ENCODE peak calls at places on chromosomes 12 and 14, in nine cellular contexts. B, O, P, U, Z, D, T, W and I are unnamed samples. For H3K4me1, the result is how much of the 10 kb centered on the place peaks cover.

GRCh38 chr12:92194566-92194965 is 48.9 kb upstream of the BTG1 start:
- DNase-seq in B (no peak), O (no peak), P (no peak), U (no peak), Z (no peak), D (no peak), T (no peak), W (no peak), I (no peak)

GRCh38 chr14:96189288-96189711 is 15.3 kb upstream of the BDKRB2 start:
- DNase-seq in B (no peak), O (no peak), P (no peak), U (peak), Z (no peak), D (no peak), T (no peak), W (no peak), I (no peak)

GRCh38 chr12:11075642-11076041 is 13.5 kb upstream of the TAS2R46 start:
- DNase-seq in B (no peak), O (no peak), P (no peak), U (no peak), Z (no peak), D (no peak), T (no peak), W (no peak), I (no peak)

GRCh38 chr12:25884024-25884919 is 74.2 kb upstream of the RASSF8 start:
- DNase-seq in B (no peak), O (no peak), P (no peak), U (no peak), Z (no peak), D (no peak), T (no peak), W (no peak), I (no peak)

GRCh38 chr14:99047436-99048110 is 224.4 kb downstream of the BCL11B start:
- DNase-seq in B (peak), O (no peak), P (no peak), U (no peak), Z (no peak), D (no peak), T (no peak), W (no peak), I (no peak)

GRCh38 chr12:111093428-111094142 is 173.2 kb upstream of the MYL2 start:
- DNase-seq in B (peak), O (no peak), P (no peak), U (no peak), Z (no peak), D (no peak), T (no peak), W (no peak), I (no peak)

GRCh38 chr14:77469041-77469440 is 11.1 kb downstream of the AHSA1 start:
- DNase-seq in B (no peak), O (no peak), P (no peak), U (no peak), Z (no peak), D (no peak), T (no peak), W (no peak), I (no peak)

GRCh38 chr12:109134186-109134917 is 18.0 kb downstream of the ACACB start:
- DNase-seq in B (no peak), O (peak), P (peak), U (peak), Z (peak), D (no peak), T (peak), W (peak), I (no peak)

GRCh38 chr14:58307597-58308316 is 9.4 kb downstream of the ARID4A start:
- DNase-seq in B (no peak), O (no peak), P (no peak), U (no peak), Z (no peak), D (no peak), T (no peak), W (no peak), I (no peak)

GRCh38 chr14:34224221-34224620 is 237.8 kb downstream of the SPTSSA start:
- DNase-seq in B (no peak), O (no peak), P (no peak), U (no peak), Z (no peak), D (no peak), T (no peak), W (no peak), I (no peak)

GRCh38 chr14:59116984-59117415 is 71.5 kb upstream of the DAAM1 start:
- DNase-seq in B (no peak), O (no peak), P (no peak), U (no peak), Z (no peak), D (no peak), T (peak), W (no peak), I (no peak)

GRCh38 chr14:100115726-100116125 is 43.7 kb downstream of the DEGS2 start:
- DNase-seq in B (no peak), O (no peak), P (no peak), U (no peak), Z (no peak), D (no peak), T (no peak), W (no peak), I (no peak)

GRCh38 chr12:74401035-74401434 is 136.6 kb upstream of the ATXN7L3B start:
- DNase-seq in B (no peak), O (no peak), P (no peak), U (no peak), Z (no peak), D (no peak), T (peak), W (no peak), I (no peak)

GRCh38 chr12:68432622-68433021 is 100.5 kb upstream of the MDM1 start:
- DNase-seq in B (no peak), O (no peak), P (no peak), U (no peak), Z (no peak), D (no peak), T (no peak), W (no peak), I (no peak)

GRCh38 chr12:71465794-71466193 is 26.2 kb downstream of the LGR5 start:
- DNase-seq in B (no peak), O (no peak), P (no peak), U (no peak), Z (no peak), D (no peak), T (no peak), W (no peak), I (no peak)

GRCh38 chr12:67091204-67091603 is 178.0 kb upstream of the CAND1 start:
- DNase-seq in B (no peak), O (no peak), P (no peak), U (no peak), Z (peak), D (no peak), T (no peak), W (no peak), I (no peak)

GRCh38 chr12:67068773-67069450 is 200.2 kb upstream of the CAND1 start:
- DNase-seq in B (peak), O (peak), P (no peak), U (no peak), Z (peak), D (peak), T (peak), W (peak), I (no peak)

GRCh38 chr12:128853321-128854197 is at the start of gene GLT1D1:
- DNase-seq in B (no peak), O (no peak), P (no peak), U (no peak), Z (no peak), D (no peak), T (no peak), W (peak), I (no peak)

GRCh38 chr12:13503094-13503835 is 306.7 kb downstream of the EMP1 start:
- DNase-seq in B (no peak), O (no peak), P (no peak), U (no peak), Z (no peak), D (no peak), T (no peak), W (no peak), I (no peak)

GRCh38 chr12:29544428-29545101 is 47.1 kb upstream of the OVCH1 start:
- DNase-seq in B (no peak), O (no peak), P (no peak), U (no peak), Z (no peak), D (no peak), T (no peak), W (no peak), I (no peak)

GRCh38 chr12:13347241-13348043 is 150.9 kb downstream of the EMP1 start:
- DNase-seq in B (no peak), O (no peak), P (no peak), U (no peak), Z (no peak), D (no peak), T (peak), W (no peak), I (no peak)

GRCh38 chr12:90790747-90791146 is 164.2 kb downstream of the CCER1 start:
- DNase-seq in B (no peak), O (no peak), P (no peak), U (no peak), Z (no peak), D (no peak), T (no peak), W (no peak), I (no peak)

GRCh38 chr12:52278530-52278929 is 4.1 kb downstream of the KRT86 start:
- DNase-seq in B (no peak), O (no peak), P (no peak), U (no peak), Z (no peak), D (no peak), T (no peak), W (no peak), I (no peak)

GRCh38 chr12:27635349-27635972 is 60.8 kb upstream of the REP15 start:
- DNase-seq in B (no peak), O (no peak), P (no peak), U (no peak), Z (no peak), D (no peak), T (peak), W (no peak), I (no peak)

GRCh38 chr14:58444627-58445026 is 17.1 kb downstream of the KIAA0586 start:
- DNase-seq in B (no peak), O (no peak), P (no peak), U (no peak), Z (no peak), D (no peak), T (no peak), W (no peak), I (no peak)

GRCh38 chr14:24106672-24107271 is 7.8 kb upstream of the DCAF11 start:
- DNase-seq in B (no peak), O (no peak), P (no peak), U (no peak), Z (no peak), D (no peak), T (no peak), W (no peak), I (no peak)

GRCh38 chr14:92759679-92760523 is 11.5 kb upstream of the LGMN start:
- DNase-seq in B (no peak), O (no peak), P (no peak), U (no peak), Z (no peak), D (no peak), T (no peak), W (no peak), I (no peak)

GRCh38 chr14:22556990-22557623 is 31.9 kb downstream of the DAD1 start:
- DNase-seq in B (peak), O (peak), P (peak), U (peak), Z (peak), D (peak), T (peak), W (peak), I (peak)

GRCh38 chr14:90491221-90491867 is 94.5 kb downstream of the CALM1 start:
- DNase-seq in B (no peak), O (no peak), P (peak), U (no peak), Z (peak), D (no peak), T (no peak), W (peak), I (peak)

GRCh38 chr12:107670999-107671643 is 14.5 kb upstream of the PWP1 start:
- DNase-seq in B (no peak), O (peak), P (no peak), U (no peak), Z (peak), D (peak), T (no peak), W (no peak), I (no peak)

GRCh38 chr12:80321653-80322052 is 122.4 kb upstream of the PTPRQ start:
- DNase-seq in B (no peak), O (no peak), P (no peak), U (no peak), Z (no peak), D (no peak), T (no peak), W (no peak), I (no peak)

GRCh38 chr12:72491399-72491798 is 219.2 kb downstream of the TRHDE start:
- DNase-seq in B (no peak), O (no peak), P (no peak), U (no peak), Z (no peak), D (no peak), T (no peak), W (no peak), I (no peak)

GRCh38 chr12:94714378-94714777 is 64.0 kb upstream of the TMCC3 start:
- DNase-seq in B (no peak), O (no peak), P (no peak), U (no peak), Z (peak), D (no peak), T (no peak), W (no peak), I (no peak)

GRCh38 chr14:55532645-55533309 is 47.2 kb upstream of the KTN1 start:
- DNase-seq in B (no peak), O (no peak), P (no peak), U (no peak), Z (no peak), D (no peak), T (no peak), W (no peak), I (no peak)

GRCh38 chr12:127809236-127809635 is 457.7 kb upstream of the TMEM132C start:
- DNase-seq in B (no peak), O (no peak), P (no peak), U (no peak), Z (peak), D (no peak), T (no peak), W (no peak), I (no peak)

GRCh38 chr12:39581592-39581991 is 38.0 kb downstream of the ABCD2 start:
- DNase-seq in B (no peak), O (no peak), P (no peak), U (no peak), Z (no peak), D (no peak), T (no peak), W (no peak), I (no peak)

GRCh38 chr12:67434653-67435375 is 165.7 kb downstream of the CAND1 start:
- DNase-seq in B (no peak), O (no peak), P (no peak), U (no peak), Z (no peak), D (no peak), T (peak), W (no peak), I (peak)

GRCh38 chr14:81452341-81452740 is 52.2 kb upstream of the STON2 start:
- DNase-seq in B (no peak), O (no peak), P (no peak), U (no peak), Z (no peak), D (no peak), T (no peak), W (no peak), I (no peak)

GRCh38 chr14:59919582-59920377 is at the start of gene LRRC9:
- DNase-seq in B (peak), O (peak), P (peak), U (peak), Z (peak), D (peak), T (no peak), W (no peak), I (peak)

GRCh38 chr14:103281496-103282231 is 52.4 kb upstream of the EIF5 start:
- DNase-seq in B (no peak), O (no peak), P (no peak), U (no peak), Z (peak), D (peak), T (peak), W (peak), I (peak)

GRCh38 chr14:103282932-103283331 is 51.1 kb upstream of the EIF5 start:
- DNase-seq in B (no peak), O (no peak), P (no peak), U (no peak), Z (no peak), D (no peak), T (no peak), W (no peak), I (no peak)

GRCh38 chr14:103280278-103280917 is 53.6 kb upstream of the EIF5 start:
- DNase-seq in B (no peak), O (no peak), P (no peak), U (no peak), Z (no peak), D (no peak), T (no peak), W (no peak), I (no peak)

GRCh38 chr14:103275000-103275399 is 59.0 kb upstream of the EIF5 start:
- DNase-seq in B (no peak), O (no peak), P (no peak), U (no peak), Z (no peak), D (no peak), T (no peak), W (no peak), I (no peak)

GRCh38 chr14:103279129-103280025 is 54.7 kb upstream of the EIF5 start:
- DNase-seq in B (no peak), O (no peak), P (no peak), U (no peak), Z (peak), D (no peak), T (no peak), W (peak), I (no peak)
- H3K4me3 ChIP-seq in B (no peak), O (no peak), P (peak), U (no peak), Z (no peak), D (peak), T (no peak), W (peak), I (peak)

DNA sequence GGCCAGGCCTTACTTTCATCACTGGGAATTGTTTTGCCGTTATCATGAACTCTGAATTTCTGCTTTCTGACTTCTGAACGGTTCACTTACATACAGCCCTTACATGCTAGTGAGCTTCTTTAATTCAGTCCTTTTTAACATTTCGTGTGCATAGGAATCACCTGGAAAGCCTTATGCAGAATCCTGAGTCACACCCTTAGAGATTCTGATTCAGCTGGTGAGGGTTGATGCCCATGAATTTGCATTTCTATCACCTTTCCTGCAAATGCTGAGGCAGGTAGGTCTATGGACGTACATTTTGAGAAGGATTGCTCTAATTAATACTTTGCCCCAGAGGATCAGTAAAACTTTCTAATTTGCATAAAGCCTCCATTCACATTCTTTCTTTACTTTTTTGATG is 44.0 kb downstream of the PPHLN1 start:
- DNase-seq in B (no peak), O (no peak), P (no peak), U (no peak), Z (no peak), D (no peak), T (no peak), W (no peak), I (no peak)
- H3K4me1 ChIP-seq in B (under half), O (under half), P (under half), U (under half), Z (under half), D (under half), T (under half), W (under half), I (under half)

GRCh38 chr12:132603240-132604107 is 6.9 kb downstream of the LRCOL1 start:
- DNase-seq in B (no peak), O (no peak), P (no peak), U (no peak), Z (no peak), D (no peak), T (no peak), W (no peak), I (peak)

GRCh38 chr12:132605892-132606291 is 4.5 kb downstream of the LRCOL1 start:
- DNase-seq in B (no peak), O (no peak), P (no peak), U (no peak), Z (no peak), D (no peak), T (no peak), W (no peak), I (no peak)

GRCh38 chr12:132602578-132603239 is 7.7 kb downstream of the LRCOL1 start:
- DNase-seq in B (no peak), O (no peak), P (no peak), U (no peak), Z (no peak), D (peak), T (no peak), W (no peak), I (no peak)

GRCh38 chr12:132605055-132605441 is 5.3 kb downstream of the LRCOL1 start:
- DNase-seq in B (no peak), O (no peak), P (no peak), U (no peak), Z (no peak), D (no peak), T (no peak), W (no peak), I (no peak)

GRCh38 chr12:132604108-132605054 is 6.0 kb downstream of the LRCOL1 start:
- DNase-seq in B (no peak), O (no peak), P (peak), U (no peak), Z (no peak), D (no peak), T (no peak), W (no peak), I (peak)
- TF ChIP-seq CTCF in B (no peak), O (no peak), P (no peak), U (no peak), Z (no peak), D (no peak), T (no peak), W (no peak), I (no peak)

GRCh38 chr12:1907652-1908611 is 10.5 kb downstream of the CACNA2D4 start:
- DNase-seq in B (peak), O (peak), P (no peak), U (peak), Z (peak), D (peak), T (no peak), W (no peak), I (no peak)
- H3K4me3 ChIP-seq in B (peak), O (no peak), P (peak), U (no peak), Z (no peak), D (peak), T (peak), W (no peak), I (no peak)

DNA sequence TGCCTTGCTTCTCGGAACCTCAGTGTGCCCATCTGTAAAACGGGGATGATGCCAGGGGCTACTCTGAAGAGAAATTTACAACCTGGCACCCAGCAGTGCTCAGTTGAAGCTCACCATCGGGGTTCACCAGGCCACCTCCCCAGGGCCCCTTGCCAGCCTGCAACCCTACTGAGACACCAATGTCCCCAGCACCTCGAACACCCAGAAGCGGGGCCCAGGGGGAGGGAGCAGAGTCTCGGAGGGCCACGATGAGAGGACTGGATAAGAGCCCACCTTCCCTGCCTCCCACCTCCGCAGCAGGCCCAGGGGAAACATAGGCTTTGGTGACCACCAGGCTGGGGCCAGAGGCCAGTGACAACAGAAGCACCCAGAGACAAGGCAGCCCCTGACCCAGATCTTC is 22.4 kb downstream of the NCOR2 start:
- DNase-seq in B (no peak), O (no peak), P (no peak), U (no peak), Z (no peak), D (no peak), T (no peak), W (no peak), I (no peak)
- H3K4me1 ChIP-seq in B (half or more), O (half or more), P (half or more), U (under half), Z (under half), D (half or more), T (half or more), W (under half), I (half or more)